ENCODE peak calls at places on chromosome 16, in ten cellular contexts. H, V, B, X, A, T, P, N, G and L are unnamed samples.

GRCh38 chr16:30350134-30350871 is 4.8 kb downstream of the CD2BP2 start:
- DNase-seq in H (no peak), V (no peak), B (no peak), X (no peak), A (peak), T (no peak), P (no peak), N (no peak), G (no peak), L (no peak)

GRCh38 chr16:80993293-80993691 is 13.4 kb downstream of the CMC2 start:
- DNase-seq in H (peak), V (peak), B (no peak), X (peak), A (no peak), T (no peak), P (no peak), N (no peak), G (no peak), L (no peak)

GRCh38 chr16:25256821-25257503 is 683 bp downstream of the ZKSCAN2 start:
- DNase-seq in H (peak), V (no peak), B (no peak), X (peak), A (peak), T (no peak), P (no peak), N (no peak), G (no peak), L (no peak)

GRCh38 chr16:66294507-66294906 is 72.0 kb upstream of the CDH5 start:
- DNase-seq in H (no peak), V (no peak), B (no peak), X (no peak), A (no peak), T (no peak), P (no peak), N (no peak), G (no peak), L (no peak)

GRCh38 chr16:24045641-24046040 is 209.9 kb downstream of the PRKCB start:
- DNase-seq in H (peak), V (no peak), B (no peak), X (no peak), A (peak), T (no peak), P (peak), N (no peak), G (no peak), L (no peak)

GRCh38 chr16:85484337-85485295 is 128.5 kb upstream of the GSE1 start:
- DNase-seq in H (no peak), V (no peak), B (peak), X (no peak), A (no peak), T (no peak), P (no peak), N (no peak), G (no peak), L (no peak)

GRCh38 chr16:2205967-2206313 is 686 bp downstream of the MLST8 start:
- DNase-seq in H (no peak), V (no peak), B (no peak), X (no peak), A (no peak), T (no peak), P (no peak), N (no peak), G (no peak), L (no peak)

GRCh38 chr16:12096828-12097522 is 120.4 kb downstream of the SNX29 start:
- DNase-seq in H (no peak), V (no peak), B (no peak), X (no peak), A (no peak), T (no peak), P (no peak), N (no peak), G (no peak), L (no peak)

GRCh38 chr16:89478576-89479221 is 11.7 kb downstream of the ANKRD11 start:
- DNase-seq in H (peak), V (peak), B (no peak), X (peak), A (no peak), T (no peak), P (no peak), N (no peak), G (no peak), L (no peak)

GRCh38 chr16:82509636-82510035 is 117.1 kb upstream of the CDH13 start:
- DNase-seq in H (no peak), V (no peak), B (no peak), X (peak), A (no peak), T (peak), P (no peak), N (no peak), G (no peak), L (no peak)

GRCh38 chr16:82062645-82063058 is 27.6 kb downstream of the HSD17B2 start:
- DNase-seq in H (peak), V (no peak), B (peak), X (no peak), A (no peak), T (no peak), P (no peak), N (no peak), G (no peak), L (no peak)

GRCh38 chr16:25124503-25124902 is 13.0 kb downstream of the LCMT1 start:
- DNase-seq in H (peak), V (no peak), B (no peak), X (no peak), A (no peak), T (no peak), P (no peak), N (no peak), G (no peak), L (no peak)

GRCh38 chr16:67936124-67936875 is at the start of gene PSMB10:
- DNase-seq in H (peak), V (no peak), B (peak), X (peak), A (peak), T (no peak), P (no peak), N (peak), G (no peak), L (peak)

GRCh38 chr16:426906-427249 is 1.4 kb downstream of the RAB11FIP3 start:
- DNase-seq in H (no peak), V (no peak), B (peak), X (no peak), A (peak), T (no peak), P (no peak), N (no peak), G (no peak), L (no peak)

GRCh38 chr16:27624154-27625049 is 74.5 kb downstream of the KATNIP start:
- DNase-seq in H (no peak), V (no peak), B (no peak), X (no peak), A (no peak), T (no peak), P (no peak), N (no peak), G (no peak), L (no peak)

GRCh38 chr16:24514096-24514495 is 25.3 kb upstream of the RBBP6 start:
- DNase-seq in H (no peak), V (no peak), B (no peak), X (no peak), A (no peak), T (no peak), P (no peak), N (no peak), G (no peak), L (no peak)

GRCh38 chr16:57893217-57893558 is 77.7 kb downstream of the CNGB1 start:
- DNase-seq in H (no peak), V (no peak), B (no peak), X (no peak), A (no peak), T (no peak), P (no peak), N (no peak), G (no peak), L (no peak)

GRCh38 chr16:61862756-61863155 is 173.5 kb downstream of the CDH8 start:
- DNase-seq in H (no peak), V (no peak), B (no peak), X (no peak), A (no peak), T (no peak), P (no peak), N (no peak), G (no peak), L (no peak)

GRCh38 chr16:2147981-2148671 is at the start of gene RAB26:
- DNase-seq in H (peak), V (no peak), B (peak), X (peak), A (peak), T (no peak), P (no peak), N (peak), G (no peak), L (peak)